ENCODE peak calls at places on chromosomes 7 and 10, in six cellular contexts. One of them, this sample, is unnamed.

GRCh38 chr7:143418681-143419458 is 10.2 kb upstream of the EPHA1 start:
- DNase-seq in GM04504: no peak
- DNase-seq in SHP77: no peak
- DNase-seq in NCI-H1105 treated with DMSO at 0.1 percent for 48 hours: no peak
- DNase-seq in bronchial epithelial cell: peak
- DNase-seq in brain microvascular endothelial cell: no peak
- DNase-seq in this sample: no peak

GRCh38 chr10:22258471-22258870 is 40.7 kb upstream of the EBLN1 start:
- DNase-seq in SHP77: peak
- DNase-seq in brain microvascular endothelial cell: no peak
- DNase-seq in GM04504: no peak
- DNase-seq in bronchial epithelial cell: no peak
- DNase-seq in NCI-H1105 treated with DMSO at 0.1 percent for 48 hours: no peak
- DNase-seq in this sample: no peak

GRCh38 chr7:106258789-106259188 is 26.0 kb downstream of the NAMPT start:
- DNase-seq in SHP77: no peak
- DNase-seq in NCI-H1105 treated with DMSO at 0.1 percent for 48 hours: no peak
- DNase-seq in brain microvascular endothelial cell: no peak
- DNase-seq in GM04504: no peak
- DNase-seq in bronchial epithelial cell: no peak
- DNase-seq in this sample: no peak

GRCh38 chr10:112525215-112525614 is 78.2 kb downstream of the VTI1A start:
- DNase-seq in bronchial epithelial cell: peak
- DNase-seq in NCI-H1105 treated with DMSO at 0.1 percent for 48 hours: no peak
- DNase-seq in brain microvascular endothelial cell: no peak
- DNase-seq in GM04504: no peak
- DNase-seq in SHP77: no peak
- DNase-seq in this sample: no peak

GRCh38 chr7:156479596-156479995 is 161.0 kb upstream of the RNF32 start:
- DNase-seq in brain microvascular endothelial cell: no peak
- DNase-seq in bronchial epithelial cell: no peak
- DNase-seq in GM04504: no peak
- DNase-seq in NCI-H1105 treated with DMSO at 0.1 percent for 48 hours: no peak
- DNase-seq in SHP77: no peak
- DNase-seq in this sample: no peak

GRCh38 chr7:85065306-85065705 is 121.5 kb downstream of the SEMA3D start:
- DNase-seq in SHP77: no peak
- DNase-seq in bronchial epithelial cell: no peak
- DNase-seq in NCI-H1105 treated with DMSO at 0.1 percent for 48 hours: no peak
- DNase-seq in brain microvascular endothelial cell: peak
- DNase-seq in GM04504: no peak
- DNase-seq in this sample: no peak

GRCh38 chr7:153091477-153091876 is 331.9 kb downstream of the ACTR3B start:
- DNase-seq in brain microvascular endothelial cell: no peak
- DNase-seq in NCI-H1105 treated with DMSO at 0.1 percent for 48 hours: no peak
- DNase-seq in bronchial epithelial cell: no peak
- DNase-seq in SHP77: no peak
- DNase-seq in GM04504: no peak
- DNase-seq in this sample: no peak

GRCh38 chr10:110893559-110894179 is 21.9 kb downstream of the PDCD4 start:
- DNase-seq in SHP77: peak
- DNase-seq in brain microvascular endothelial cell: no peak
- DNase-seq in bronchial epithelial cell: peak
- DNase-seq in GM04504: no peak
- DNase-seq in NCI-H1105 treated with DMSO at 0.1 percent for 48 hours: peak
- DNase-seq in this sample: no peak

GRCh38 chr10:32007026-32007425 is 49.2 kb downstream of the KIF5B start:
- DNase-seq in GM04504: no peak
- DNase-seq in bronchial epithelial cell: no peak
- DNase-seq in SHP77: no peak
- DNase-seq in NCI-H1105 treated with DMSO at 0.1 percent for 48 hours: no peak
- DNase-seq in brain microvascular endothelial cell: no peak
- DNase-seq in this sample: no peak

GRCh38 chr10:51896849-51897248 is 197.5 kb upstream of the CSTF2T start:
- DNase-seq in bronchial epithelial cell: peak
- DNase-seq in GM04504: peak
- DNase-seq in brain microvascular endothelial cell: no peak
- DNase-seq in SHP77: no peak
- DNase-seq in NCI-H1105 treated with DMSO at 0.1 percent for 48 hours: no peak
- DNase-seq in this sample: no peak

GRCh38 chr10:133294189-133294588 is 14.5 kb downstream of the TUBGCP2 start:
- DNase-seq in brain microvascular endothelial cell: no peak
- DNase-seq in SHP77: no peak
- DNase-seq in bronchial epithelial cell: no peak
- DNase-seq in GM04504: no peak
- DNase-seq in NCI-H1105 treated with DMSO at 0.1 percent for 48 hours: no peak
- DNase-seq in this sample: no peak

GRCh38 chr7:105131033-105131656 is 117.1 kb downstream of the KMT2E start:
- DNase-seq in NCI-H1105 treated with DMSO at 0.1 percent for 48 hours: no peak
- DNase-seq in GM04504: no peak
- DNase-seq in bronchial epithelial cell: no peak
- DNase-seq in brain microvascular endothelial cell: peak
- DNase-seq in SHP77: no peak
- DNase-seq in this sample: no peak

GRCh38 chr10:22606164-22606614 is 108.2 kb downstream of the PIP4K2A start:
- DNase-seq in NCI-H1105 treated with DMSO at 0.1 percent for 48 hours: no peak
- DNase-seq in bronchial epithelial cell: no peak
- DNase-seq in SHP77: peak
- DNase-seq in brain microvascular endothelial cell: peak
- DNase-seq in GM04504: no peak
- DNase-seq in this sample: peak

GRCh38 chr7:103480771-103481170 is 34.8 kb upstream of the SLC26A5 start:
- DNase-seq in bronchial epithelial cell: no peak
- DNase-seq in GM04504: no peak
- DNase-seq in SHP77: no peak
- DNase-seq in NCI-H1105 treated with DMSO at 0.1 percent for 48 hours: no peak
- DNase-seq in brain microvascular endothelial cell: no peak
- DNase-seq in this sample: no peak

GRCh38 chr7:5827755-5828154 is 46.3 kb upstream of the RNF216 start:
- DNase-seq in SHP77: peak
- DNase-seq in NCI-H1105 treated with DMSO at 0.1 percent for 48 hours: no peak
- DNase-seq in bronchial epithelial cell: peak
- DNase-seq in GM04504: no peak
- DNase-seq in brain microvascular endothelial cell: no peak
- DNase-seq in this sample: peak

GRCh38 chr7:26891400-26892355 is 27.3 kb upstream of the SKAP2 start:
- DNase-seq in GM04504: no peak
- DNase-seq in bronchial epithelial cell: peak
- DNase-seq in brain microvascular endothelial cell: no peak
- DNase-seq in NCI-H1105 treated with DMSO at 0.1 percent for 48 hours: no peak
- DNase-seq in SHP77: no peak
- DNase-seq in this sample: no peak

This sample was measured in MG63.